ENCODE peak calls at places on chromosomes 6 and 20, in seven cellular contexts. G, D, Y, J, O, E and Q are unnamed samples.

GRCh38 chr6:146968041-146968760 is 236.0 kb upstream of the STXBP5 start:
- DNase-seq in G (no peak), D (peak), Y (no peak), J (peak), O (no peak), E (peak), Q (no peak)

GRCh38 chr6:43980004-43980795 is 147.1 kb downstream of the MRPL14 start:
- DNase-seq in G (peak), D (no peak), Y (no peak), J (no peak), O (peak), E (no peak), Q (no peak)

GRCh38 chr20:3221398-3222226 is 12.3 kb downstream of the ITPA start:
- DNase-seq in G (no peak), D (peak), Y (no peak), J (peak), O (no peak), E (no peak), Q (peak)

GRCh38 chr6:138517635-138518034 is 18.3 kb upstream of the NHSL1 start:
- DNase-seq in G (no peak), D (peak), Y (no peak), J (peak), O (no peak), E (peak), Q (peak)

GRCh38 chr6:148983986-148984385 is 237.2 kb downstream of the UST start:
- DNase-seq in G (no peak), D (no peak), Y (no peak), J (no peak), O (no peak), E (no peak), Q (no peak)

GRCh38 chr6:135568366-135568765 is 70.8 kb upstream of the AHI1 start:
- DNase-seq in G (no peak), D (peak), Y (no peak), J (no peak), O (no peak), E (peak), Q (no peak)

GRCh38 chr6:1445650-1446645 is 56.6 kb downstream of the FOXF2 start:
- DNase-seq in G (peak), D (no peak), Y (peak), J (no peak), O (no peak), E (no peak), Q (no peak)

GRCh38 chr6:69581576-69581975 is 215.2 kb downstream of the LMBRD1 start:
- DNase-seq in G (no peak), D (no peak), Y (no peak), J (no peak), O (no peak), E (no peak), Q (no peak)

GRCh38 chr20:14879020-14879697 is 541.7 kb upstream of the FLRT3 start:
- DNase-seq in G (no peak), D (no peak), Y (no peak), J (peak), O (no peak), E (peak), Q (no peak)

GRCh38 chr20:48471734-48472408 is 355.9 kb downstream of the PREX1 start:
- DNase-seq in G (no peak), D (no peak), Y (no peak), J (no peak), O (no peak), E (no peak), Q (no peak)

GRCh38 chr6:68640506-68640875 is 5.4 kb downstream of the ADGRB3 start:
- DNase-seq in G (no peak), D (no peak), Y (no peak), J (no peak), O (no peak), E (no peak), Q (no peak)

GRCh38 chr6:116010400-116011095 is 50.1 kb downstream of the FRK start:
- DNase-seq in G (peak), D (no peak), Y (peak), J (peak), O (peak), E (peak), Q (peak)

GRCh38 chr6:17494919-17495318 is 101.5 kb downstream of the CAP2 start:
- DNase-seq in G (no peak), D (no peak), Y (no peak), J (no peak), O (no peak), E (no peak), Q (no peak)

GRCh38 chr6:90338409-90338808 is 41.8 kb upstream of the BACH2 start:
- DNase-seq in G (no peak), D (no peak), Y (no peak), J (no peak), O (no peak), E (peak), Q (no peak)

GRCh38 chr20:51802170-51802745 is at the start of gene SALL4:
- DNase-seq in G (no peak), D (no peak), Y (no peak), J (no peak), O (no peak), E (no peak), Q (peak)

GRCh38 chr6:16535564-16535963 is 225.7 kb downstream of the ATXN1 start:
- DNase-seq in G (no peak), D (no peak), Y (no peak), J (no peak), O (no peak), E (no peak), Q (no peak)

GRCh38 chr6:144211160-144211559 is 60.8 kb downstream of the STX11 start:
- DNase-seq in G (no peak), D (no peak), Y (no peak), J (no peak), O (no peak), E (no peak), Q (no peak)

DNA sequence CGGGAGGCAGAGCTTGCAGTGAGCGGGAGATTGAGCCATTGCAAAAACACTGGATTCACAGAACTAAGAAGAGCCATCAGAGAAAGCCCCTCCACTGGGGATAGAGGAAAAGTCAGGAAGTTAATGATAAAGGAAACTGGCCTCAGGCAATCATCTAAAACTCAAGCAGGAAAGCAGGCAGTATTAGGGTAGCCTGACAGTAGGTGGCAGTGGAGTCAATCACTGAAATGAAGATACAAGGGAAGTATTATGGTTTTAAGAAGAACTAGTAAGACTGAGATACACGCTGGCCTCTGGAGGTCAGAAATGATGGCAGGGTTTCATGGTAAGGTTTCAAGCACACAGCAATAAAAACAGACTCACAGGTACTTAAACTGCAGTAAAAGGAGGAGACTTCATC is 578.3 kb downstream of the HACE1 start:
- DNase-seq in G (no peak), D (peak), Y (no peak), J (no peak), O (no peak), E (no peak), Q (no peak)
- TF ChIP-seq CTCF in G (no peak), D (no peak), Y (no peak), J (no peak), O (no peak), E (no peak), Q (no peak)

GRCh38 chr6:42047790-42048405 is 2.4 kb upstream of the TAF8 start:
- DNase-seq in G (peak), D (peak), Y (peak), J (no peak), O (no peak), E (no peak), Q (no peak)

GRCh38 chr6:42047220-42047590 is 3.1 kb upstream of the TAF8 start:
- DNase-seq in G (no peak), D (no peak), Y (peak), J (no peak), O (no peak), E (no peak), Q (no peak)

GRCh38 chr6:42050897-42051653 is 751 bp downstream of the TAF8 start:
- DNase-seq in G (no peak), D (no peak), Y (peak), J (no peak), O (no peak), E (no peak), Q (no peak)

GRCh38 chr6:42049116-42049809 is 1.1 kb upstream of the TAF8 start:
- DNase-seq in G (peak), D (no peak), Y (peak), J (no peak), O (no peak), E (no peak), Q (no peak)

GRCh38 chr6:42050011-42050896 is at the start of gene TAF8:
- DNase-seq in G (peak), D (peak), Y (peak), J (peak), O (peak), E (peak), Q (peak)
- TF ChIP-seq CTCF in G (no peak), D (no peak), Y (no peak), J (no peak), O (peak), E (no peak), Q (no peak)

DNA sequence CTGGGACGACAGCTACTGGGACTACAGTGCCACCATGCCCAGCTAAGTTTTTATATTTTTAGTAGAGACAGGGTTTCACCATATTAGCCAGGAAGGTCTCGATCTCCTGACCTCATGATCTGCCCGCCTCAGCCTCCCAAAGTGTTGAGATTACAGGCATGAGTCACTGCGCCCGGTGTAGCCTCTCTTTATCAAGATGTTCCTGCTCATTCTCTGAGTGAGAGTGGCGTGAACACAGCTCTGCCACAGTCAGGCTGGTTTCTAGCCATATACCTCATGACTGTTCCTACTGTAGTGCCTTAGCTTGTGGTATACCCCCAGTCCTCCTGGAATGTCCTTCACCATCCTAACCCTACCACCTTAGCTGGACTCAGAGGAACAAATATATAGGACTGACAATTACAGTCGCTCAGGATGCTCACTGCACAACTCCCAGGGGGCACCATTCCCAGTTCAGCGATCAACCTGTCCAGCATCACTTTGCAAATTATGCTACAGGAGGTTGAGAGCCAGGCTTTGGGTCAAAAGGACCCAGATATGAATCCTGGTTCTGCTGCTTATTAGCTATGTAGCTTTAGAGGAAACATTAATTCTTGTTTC is 86.3 kb downstream of the CHMP4B start:
- DNase-seq in G (no peak), D (no peak), Y (no peak), J (no peak), O (no peak), E (no peak), Q (peak)
- TF ChIP-seq CTCF in G (no peak), D (peak), Y (peak), J (peak), O (no peak), E (peak), Q (peak)

GRCh38 chr6:107794771-107795170 is 29.3 kb downstream of the SCML4 start:
- DNase-seq in G (no peak), D (no peak), Y (no peak), J (no peak), O (no peak), E (no peak), Q (no peak)

GRCh38 chr6:107801195-107801594 is 22.9 kb downstream of the SCML4 start:
- DNase-seq in G (no peak), D (no peak), Y (no peak), J (no peak), O (no peak), E (no peak), Q (no peak)

GRCh38 chr6:107803957-107804356 is 20.2 kb downstream of the SCML4 start:
- DNase-seq in G (no peak), D (no peak), Y (no peak), J (no peak), O (no peak), E (no peak), Q (no peak)

GRCh38 chr6:107805504-107805903 is 18.6 kb downstream of the SCML4 start:
- DNase-seq in G (no peak), D (no peak), Y (no peak), J (no peak), O (no peak), E (no peak), Q (no peak)

GRCh38 chr6:107800564-107801164 is 23.4 kb downstream of the SCML4 start:
- DNase-seq in G (no peak), D (peak), Y (no peak), J (peak), O (no peak), E (peak), Q (no peak)
- TF ChIP-seq CTCF in G (no peak), D (peak), Y (no peak), J (no peak), O (no peak), E (peak), Q (peak)

DNA sequence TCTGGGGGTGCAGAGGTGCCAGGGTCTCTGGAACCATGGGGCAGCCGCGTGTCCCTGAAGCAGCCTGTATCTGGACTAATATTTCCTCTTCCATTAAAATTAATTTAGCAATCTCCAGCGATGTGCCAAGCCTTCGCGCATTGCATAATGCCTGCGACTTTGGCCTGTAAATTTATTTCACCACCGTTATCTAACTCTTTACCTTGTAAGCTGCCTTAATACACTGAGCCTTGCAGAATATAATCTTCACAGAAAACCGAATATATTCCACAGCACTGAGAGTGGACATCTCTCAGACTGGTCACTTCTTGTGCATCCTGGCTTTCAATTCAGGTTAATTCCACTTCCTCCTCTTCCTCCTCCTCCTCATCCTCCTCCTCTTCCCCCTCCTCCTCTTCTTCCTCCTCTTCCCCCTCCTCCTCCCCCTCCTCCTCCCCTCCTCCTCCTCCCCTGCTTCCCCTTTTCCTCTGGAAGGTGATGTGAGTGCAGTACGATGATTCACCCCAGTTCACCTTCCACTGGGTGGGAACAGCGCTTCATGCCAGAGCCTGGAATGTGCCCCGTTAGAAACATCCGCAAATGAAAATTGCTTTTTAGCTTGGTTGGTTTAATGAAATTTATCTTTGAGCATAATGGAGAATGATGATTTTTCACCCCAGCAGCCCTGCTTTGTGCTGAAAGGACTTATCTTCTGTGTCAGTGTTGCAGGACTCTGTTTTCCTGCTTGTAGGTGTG is 101.4 kb downstream of the CDH4 start:
- DNase-seq in G (no peak), D (peak), Y (no peak), J (peak), O (no peak), E (no peak), Q (no peak)
- TF ChIP-seq CTCF in G (no peak), D (no peak), Y (no peak), J (no peak), O (no peak), E (no peak), Q (no peak)

DNA sequence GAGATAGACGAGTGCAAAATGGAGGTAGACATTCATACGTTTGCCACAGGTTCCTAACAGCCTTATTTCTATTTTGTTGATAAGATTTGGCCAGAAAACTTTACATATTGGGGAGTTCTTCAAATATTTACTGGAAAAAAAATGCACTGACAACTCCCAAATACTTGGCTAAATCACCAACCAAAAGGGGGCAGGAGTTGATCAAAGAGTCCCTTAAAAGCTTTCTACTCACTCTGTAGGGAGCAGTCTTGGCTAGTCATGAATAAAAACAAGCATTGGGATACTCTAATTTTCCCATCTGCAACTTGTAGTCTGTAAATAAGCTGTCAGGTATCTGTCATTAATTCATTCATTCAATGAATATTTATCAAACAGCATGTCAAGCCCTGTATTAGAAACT is 18.4 kb downstream of the TENT5A start:
- DNase-seq in G (no peak), D (no peak), Y (no peak), J (no peak), O (no peak), E (peak), Q (no peak)
- TF ChIP-seq CTCF in G (no peak), D (no peak), Y (no peak), J (no peak), O (no peak), E (no peak), Q (no peak)

GRCh38 chr6:20876016-20876415 is 341.8 kb downstream of the CDKAL1 start:
- DNase-seq in G (no peak), D (peak), Y (no peak), J (no peak), O (no peak), E (peak), Q (peak)

GRCh38 chr6:20877008-20877937 is 343.0 kb downstream of the CDKAL1 start:
- DNase-seq in G (peak), D (peak), Y (peak), J (peak), O (peak), E (peak), Q (peak)

GRCh38 chr6:20873425-20874190 is 339.4 kb downstream of the CDKAL1 start:
- DNase-seq in G (no peak), D (no peak), Y (no peak), J (no peak), O (no peak), E (peak), Q (peak)

GRCh38 chr6:20879121-20879520 is 344.9 kb downstream of the CDKAL1 start:
- DNase-seq in G (no peak), D (no peak), Y (no peak), J (no peak), O (no peak), E (no peak), Q (no peak)

DNA sequence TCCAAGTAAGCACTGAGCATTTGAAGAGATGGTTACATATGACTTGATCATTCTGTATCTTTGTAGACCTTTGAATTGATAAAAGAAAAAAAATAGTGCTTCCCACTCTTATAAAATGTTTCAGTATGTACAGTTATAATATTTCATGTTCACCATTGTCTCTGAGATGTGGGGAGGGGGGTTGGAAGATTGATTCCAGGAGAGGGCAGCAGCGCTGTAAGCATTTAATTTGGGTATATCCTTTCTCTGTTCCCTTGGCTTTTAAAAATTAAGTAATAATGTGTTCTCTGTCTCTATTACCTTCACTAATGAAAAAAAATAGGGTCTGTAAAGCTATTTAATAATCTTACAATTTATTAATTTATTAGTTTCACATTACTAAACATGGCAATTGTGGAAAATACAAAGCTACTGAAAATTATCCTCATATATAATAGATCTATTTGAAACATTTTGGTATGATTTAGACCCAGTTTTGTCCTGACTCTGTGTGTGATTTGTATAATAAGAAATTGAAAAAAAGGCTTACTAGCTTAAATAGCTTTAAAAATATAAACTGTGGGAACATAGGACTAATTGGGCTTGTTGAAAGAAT is 341.2 kb downstream of the CDKAL1 start:
- DNase-seq in G (no peak), D (no peak), Y (no peak), J (peak), O (no peak), E (peak), Q (peak)
- TF ChIP-seq CTCF in G (no peak), D (peak), Y (peak), J (peak), O (no peak), E (peak), Q (peak)

DNA sequence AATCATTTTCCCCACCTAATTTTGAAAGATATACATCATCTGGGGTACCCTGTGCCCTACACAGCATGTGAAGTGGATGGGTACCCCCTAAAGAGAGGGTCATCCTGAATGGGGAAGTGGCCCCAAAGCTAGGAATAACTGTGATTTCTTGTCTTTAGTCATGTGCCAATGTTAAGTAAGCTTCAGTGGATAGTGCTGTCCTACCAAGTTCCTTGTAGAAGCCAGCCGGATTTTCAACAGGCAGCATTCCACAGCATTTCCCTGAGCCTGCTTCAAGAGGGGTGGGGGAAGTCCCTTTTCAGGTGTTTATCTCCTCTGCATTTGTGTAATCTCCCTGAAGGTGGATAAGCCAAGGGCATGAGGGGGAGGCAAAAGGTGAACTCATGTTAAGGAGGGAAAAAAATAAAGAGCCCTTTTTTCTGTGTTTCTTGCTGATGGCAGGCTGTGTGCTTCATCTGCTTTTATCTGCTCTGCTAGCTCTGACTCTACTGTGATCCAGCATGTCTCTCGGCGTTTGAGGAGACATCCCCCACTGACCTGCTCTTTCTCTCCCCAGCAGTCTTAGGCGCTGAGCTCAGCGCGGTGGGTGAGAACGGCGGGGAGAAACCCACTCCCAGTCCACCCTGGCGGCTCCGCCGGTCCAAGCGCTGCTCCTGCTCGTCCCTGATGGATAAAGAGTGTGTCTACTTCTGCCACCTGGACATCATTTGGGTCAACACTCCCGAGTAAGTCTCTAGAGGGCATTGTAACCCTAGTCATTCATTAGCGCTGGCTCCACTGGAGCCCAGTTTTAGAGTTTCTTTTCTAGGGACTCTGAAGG is 1.8 kb downstream of the EDN1 start:
- DNase-seq in G (no peak), D (no peak), Y (no peak), J (no peak), O (no peak), E (peak), Q (peak)
- TF ChIP-seq CTCF in G (no peak), D (no peak), Y (peak), J (peak), O (no peak), E (peak), Q (no peak)